ENCODE peak calls at places on chromosomes 12 and 14, in seven cellular contexts. B is GM19239, A is fibroblast of pulmonary artery, L is AG20443, D is AG08395, Y is AG04449, R is AG04450. W is an unnamed sample.

GRCh38 chr12:123062682-123063426 is 82.4 kb downstream of the ARL6IP4 start:
- DNase-seq in Y (no peak), R (no peak), A (peak; percentile 52), L (peak; percentile 67), D (peak; percentile 75), B (no peak), W (peak; percentile 70)

GRCh38 chr12:84694111-84694510 is 218.5 kb downstream of the SLC6A15 start:
- DNase-seq in B (no peak), D (no peak), L (no peak), A (no peak), Y (no peak), R (no peak), W (no peak)

GRCh38 chr12:98736352-98737326 is 91.5 kb downstream of the APAF1 start:
- DNase-seq in R (no peak), L (no peak), Y (no peak), B (no peak), A (no peak), D (no peak), W (peak; percentile 71)

GRCh38 chr12:56602239-56602638 is 27.9 kb downstream of the BAZ2A start:
- DNase-seq in L (no peak), R (no peak), Y (no peak), B (no peak), D (no peak), A (peak; percentile 36), W (peak; percentile 34)

GRCh38 chr14:22059201-22059600 is 385.6 kb upstream of the OR4E1 start:
- DNase-seq in L (no peak), A (no peak), Y (no peak), B (no peak), R (no peak), D (no peak), W (no peak)

GRCh38 chr12:119695034-119695433 is 27.1 kb downstream of the PRKAB1 start:
- DNase-seq in A (peak; percentile 23), L (peak; percentile 17), B (no peak), Y (no peak), D (peak; percentile 9), R (no peak), W (peak; percentile 19)

GRCh38 chr12:68451261-68452091 is 119.3 kb upstream of the MDM1 start:
- DNase-seq in D (peak; percentile 77), A (peak; percentile 85), L (peak; percentile 66), B (peak; percentile 28), Y (peak; percentile 69), R (peak; percentile 52), W (peak; percentile 90)

GRCh38 chr14:59905193-59905592 is 14.8 kb upstream of the LRRC9 start:
- DNase-seq in A (no peak), Y (no peak), L (no peak), D (no peak), R (no peak), B (no peak), W (no peak)

GRCh38 chr14:104871145-104871655 is 6.1 kb downstream of the CEP170B start:
- DNase-seq in A (no peak), Y (no peak), D (no peak), R (no peak), L (no peak), B (no peak), W (no peak)

GRCh38 chr12:6698352-6699046 is 2.1 kb downstream of the PIANP start:
- DNase-seq in A (no peak), D (no peak), L (no peak), R (no peak), Y (no peak), B (no peak), W (no peak)

GRCh38 chr14:77151245-77151644 is 9.7 kb upstream of the ZDHHC22 start:
- DNase-seq in B (no peak), D (no peak), R (no peak), Y (no peak), A (peak; percentile 29), L (peak; percentile 49), W (no peak)

GRCh38 chr12:41188058-41188840 is at the start of gene PDZRN4:
- DNase-seq in D (no peak), L (peak; percentile 13), R (no peak), Y (no peak), A (no peak), B (no peak), W (no peak)

GRCh38 chr12:13163868-13164267 is 32.7 kb upstream of the EMP1 start:
- DNase-seq in A (no peak), Y (no peak), L (no peak), R (no peak), B (no peak), D (no peak), W (peak; percentile 72)

GRCh38 chr12:51242150-51242549 is 3.5 kb downstream of the DAZAP2 start:
- DNase-seq in L (no peak), Y (no peak), D (no peak), A (no peak), R (no peak), B (no peak), W (no peak)

GRCh38 chr14:77141592-77142288 is at the start of gene ZDHHC22:
- DNase-seq in B (no peak), L (no peak), A (no peak), R (no peak), Y (no peak), D (no peak), W (no peak)

GRCh38 chr14:69771136-69771535 is 4.2 kb downstream of the SRSF5 start:
- DNase-seq in D (no peak), Y (no peak), R (no peak), A (no peak), B (no peak), L (no peak), W (no peak)

GRCh38 chr14:51129130-51129529 is 34.2 kb upstream of the TRIM9 start:
- DNase-seq in Y (no peak), A (no peak), R (no peak), L (no peak), B (no peak), D (no peak), W (no peak)

GRCh38 chr12:5000658-5001390 is 42.9 kb upstream of the KCNA5 start:
- DNase-seq in A (no peak), Y (no peak), D (no peak), B (no peak), L (no peak), R (no peak), W (no peak)

GRCh38 chr12:104828015-104828414 is 130.1 kb downstream of the SLC41A2 start:
- DNase-seq in Y (no peak), A (no peak), R (no peak), D (no peak), B (no peak), L (no peak), W (no peak)

GRCh38 chr14:51869426-51870113 is 9.2 kb downstream of the GNG2 start:
- DNase-seq in L (no peak), Y (no peak), B (no peak), D (no peak), R (no peak), A (no peak), W (no peak)

W was measured in fibroblast of gingiva.